ENCODE peak calls at places on chromosomes 3 and 15, in four cellular contexts. One of them, this sample, is unnamed.

GRCh38 chr15:50166216-50166615 is 15.8 kb upstream of the SLC27A2 start:
- DNase-seq in fibroblast of lung: peak; percentile 88
- DNase-seq in HepG2: no peak
- DNase-seq in PC-3: no peak
- DNase-seq in this sample: peak; percentile 85

GRCh38 chr15:28021281-28022039 is 77.7 kb downstream of the OCA2 start:
- DNase-seq in fibroblast of lung: peak; percentile 86
- DNase-seq in HepG2: peak; percentile 83
- DNase-seq in PC-3: peak; percentile 69
- DNase-seq in this sample: peak; percentile 33

GRCh38 chr15:71276355-71276665 is 161.0 kb downstream of the THSD4 start:
- DNase-seq in HepG2: no peak
- DNase-seq in PC-3: peak; percentile 85
- DNase-seq in fibroblast of lung: no peak
- DNase-seq in this sample: no peak

GRCh38 chr3:51330046-51330445 is 55.0 kb upstream of the MANF start:
- DNase-seq in PC-3: no peak
- DNase-seq in fibroblast of lung: no peak
- DNase-seq in HepG2: no peak
- DNase-seq in this sample: no peak

GRCh38 chr3:152554980-152555379 is 280.0 kb upstream of the P2RY1 start:
- DNase-seq in fibroblast of lung: peak; percentile 23
- DNase-seq in HepG2: no peak
- DNase-seq in PC-3: no peak
- DNase-seq in this sample: peak; percentile 73

GRCh38 chr15:61266916-61267315 is 37.8 kb upstream of the RORA start:
- DNase-seq in HepG2: no peak
- DNase-seq in fibroblast of lung: no peak
- DNase-seq in PC-3: no peak
- DNase-seq in this sample: no peak

GRCh38 chr3:46383946-46384330 is 13.2 kb downstream of the CCR5 start:
- DNase-seq in fibroblast of lung: no peak
- DNase-seq in PC-3: peak; percentile 40
- DNase-seq in HepG2: no peak
- DNase-seq in this sample: no peak

GRCh38 chr3:133488785-133489367 is 84.6 kb upstream of the CDV3 start:
- DNase-seq in HepG2: peak; percentile 44
- DNase-seq in fibroblast of lung: peak; percentile 76
- DNase-seq in PC-3: peak; percentile 42
- DNase-seq in this sample: peak; percentile 64

GRCh38 chr3:126208182-126208581 is 27.8 kb upstream of the ALDH1L1 start:
- DNase-seq in fibroblast of lung: no peak
- DNase-seq in PC-3: no peak
- DNase-seq in HepG2: no peak
- DNase-seq in this sample: no peak

GRCh38 chr3:149174901-149175300 is 45.5 kb downstream of the HPS3 start:
- DNase-seq in PC-3: peak; percentile 22
- DNase-seq in fibroblast of lung: peak; percentile 81
- DNase-seq in HepG2: no peak
- DNase-seq in this sample: peak; percentile 4

GRCh38 chr3:49265987-49266386 is 11.0 kb downstream of the C3orf62 start:
- DNase-seq in PC-3: no peak
- DNase-seq in HepG2: no peak
- DNase-seq in fibroblast of lung: no peak
- DNase-seq in this sample: peak; percentile 17

DNA sequence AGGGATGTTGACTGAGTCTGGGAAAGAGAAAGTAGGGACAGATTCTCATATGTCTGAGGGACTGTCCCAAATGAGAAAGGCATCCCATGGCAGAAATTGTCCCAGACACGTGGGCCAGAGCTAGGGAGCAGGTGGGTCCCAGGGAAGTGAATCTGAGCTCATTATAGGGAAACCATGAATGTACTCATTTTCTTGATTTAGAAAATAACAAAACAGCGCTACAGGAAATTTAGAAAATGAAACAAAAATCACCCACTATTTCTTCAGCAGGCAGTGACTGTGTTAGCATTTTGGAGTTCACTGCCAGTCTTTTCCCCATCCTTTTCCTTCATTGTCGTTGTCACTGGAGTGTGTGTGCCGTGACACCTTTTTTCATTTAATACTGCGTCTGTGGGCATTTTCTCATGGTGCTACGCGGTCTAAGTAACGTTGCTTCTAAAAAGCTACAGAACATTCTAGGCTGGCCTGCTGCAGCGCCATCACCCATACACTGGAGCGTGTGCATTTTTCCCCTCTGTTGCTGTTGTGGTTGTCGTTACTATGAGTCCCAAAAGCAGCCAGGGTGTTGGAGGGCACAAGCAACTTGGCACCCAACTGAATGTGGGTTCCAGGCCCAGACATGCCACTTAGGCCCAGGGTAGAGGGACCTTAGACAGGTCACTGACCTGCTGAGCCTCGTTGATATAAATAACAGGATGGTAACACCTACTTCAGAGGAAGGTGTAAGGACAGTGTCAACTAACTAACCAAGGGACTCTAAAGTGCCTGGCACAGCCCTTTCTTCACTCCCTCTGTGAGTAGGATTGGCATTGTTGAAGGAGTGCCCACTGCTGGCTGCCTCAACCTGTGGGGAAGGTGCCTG is 3.2 kb downstream of the CSK start:
- DNase-seq in PC-3: no peak
- DNase-seq in HepG2: no peak
- DNase-seq in fibroblast of lung: no peak
- DNase-seq in this sample: no peak
- H3K4me1 ChIP-seq in PC-3: peaks cover 29% of the 10 kb centered on the region
- H3K4me1 ChIP-seq in HepG2: peaks cover 68% of the 10 kb centered on the region
- H3K4me1 ChIP-seq in fibroblast of lung: peaks cover 73% of the 10 kb centered on the region
- H3K4me1 ChIP-seq in this sample: peaks cover 33% of the 10 kb centered on the region

GRCh38 chr3:111539351-111540331 is 2.4 kb upstream of the CD96 start:
- DNase-seq in PC-3: peak; percentile 89
- DNase-seq in HepG2: peak; percentile 34
- DNase-seq in fibroblast of lung: peak; percentile 60
- DNase-seq in this sample: peak; percentile 72

GRCh38 chr3:111545349-111545748 is 3.4 kb downstream of the CD96 start:
- DNase-seq in fibroblast of lung: no peak
- DNase-seq in HepG2: no peak
- DNase-seq in PC-3: no peak
- DNase-seq in this sample: no peak

GRCh38 chr3:111541391-111541790 is 606 bp upstream of the CD96 start:
- DNase-seq in PC-3: no peak
- DNase-seq in HepG2: no peak
- DNase-seq in fibroblast of lung: no peak
- DNase-seq in this sample: no peak

GRCh38 chr3:111538687-111539086 is 3.3 kb upstream of the CD96 start:
- DNase-seq in PC-3: peak; percentile 89
- DNase-seq in fibroblast of lung: peak; percentile 78
- DNase-seq in HepG2: peak; percentile 13
- DNase-seq in this sample: peak; percentile 53

GRCh38 chr3:111541911-111542483 is at the start of gene CD96:
- DNase-seq in HepG2: no peak
- DNase-seq in fibroblast of lung: peak; percentile 63
- DNase-seq in PC-3: peak; percentile 31
- DNase-seq in this sample: peak; percentile 13
- H2AFZ ChIP-seq in HepG2: no peak within 1 kb of the TSS
- H2AFZ ChIP-seq in fibroblast of lung: no peak within 1 kb of the TSS
- H2AFZ ChIP-seq in PC-3: peak within 1 kb of the TSS; percentile 47
- H2AFZ ChIP-seq in this sample: peak within 1 kb of the TSS; percentile 41

GRCh38 chr3:128768471-128768870 is 42.5 kb downstream of the RAB7A start:
- DNase-seq in fibroblast of lung: no peak
- DNase-seq in PC-3: no peak
- DNase-seq in HepG2: no peak
- DNase-seq in this sample: no peak
- H3K4me1 ChIP-seq in fibroblast of lung: no peaks in the 10 kb centered on the region
- H3K4me1 ChIP-seq in PC-3: no peaks in the 10 kb centered on the region
- H3K4me1 ChIP-seq in HepG2: peaks cover 18% of the 10 kb centered on the region
- H3K4me1 ChIP-seq in this sample: no peaks in the 10 kb centered on the region

DNA sequence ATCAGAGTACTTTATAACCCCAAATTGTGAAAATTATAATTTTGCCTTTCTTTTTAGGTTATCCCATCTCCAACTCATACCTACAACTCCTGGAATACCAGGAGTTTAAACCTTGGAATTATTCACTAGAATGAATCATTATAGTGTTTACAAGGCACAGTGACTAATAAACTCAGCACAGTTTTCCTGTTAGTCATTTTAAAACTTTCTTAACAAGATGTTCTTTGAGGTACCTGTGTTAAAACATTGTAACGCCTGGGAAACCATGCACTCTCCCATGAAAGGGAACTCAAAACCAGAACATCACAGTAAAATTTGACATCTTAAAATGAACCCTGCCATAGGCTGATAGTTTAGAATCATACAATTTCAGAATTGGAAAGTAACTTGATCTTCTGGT is 132.4 kb upstream of the OSTN start:
- DNase-seq in PC-3: peak; percentile 92
- DNase-seq in HepG2: no peak
- DNase-seq in fibroblast of lung: peak; percentile 79
- DNase-seq in this sample: peak; percentile 81
- H2AFZ ChIP-seq in PC-3: peak overlapping the region; percentile 42
- H2AFZ ChIP-seq in HepG2: no peak overlapping the region
- H2AFZ ChIP-seq in fibroblast of lung: no peak overlapping the region
- H2AFZ ChIP-seq in this sample: no peak overlapping the region

DNA sequence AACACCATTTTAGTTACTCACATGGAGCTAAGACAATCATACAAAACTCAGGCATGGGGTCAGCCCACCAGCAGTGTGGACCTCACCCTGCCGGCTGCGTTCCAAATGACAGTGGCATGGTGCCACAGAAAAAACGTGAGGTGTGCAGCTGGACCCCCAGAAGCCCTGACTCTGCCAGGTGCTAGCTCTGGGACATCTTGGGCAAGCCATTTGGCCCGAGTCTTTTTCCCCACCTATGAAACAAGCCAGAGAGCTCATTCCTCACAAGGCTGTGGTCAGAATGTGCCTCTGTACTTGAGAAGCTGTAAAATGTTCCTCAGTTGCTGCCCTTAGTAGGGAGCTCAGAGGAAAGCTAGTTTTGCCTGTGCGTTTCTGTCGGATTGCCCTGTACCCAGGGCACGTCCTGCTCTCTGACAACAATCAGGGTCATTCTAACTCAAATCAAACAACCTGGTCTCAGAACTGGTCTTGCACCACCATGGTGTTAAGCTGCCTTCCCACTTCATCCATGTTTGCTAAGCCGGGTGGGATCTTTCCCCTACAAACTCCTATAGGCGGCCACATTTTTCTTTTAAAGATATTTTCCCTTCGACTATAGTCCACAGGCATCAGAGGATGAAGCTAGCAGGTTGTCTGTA is 44.9 kb downstream of the LIPC start:
- DNase-seq in HepG2: peak; percentile 75
- DNase-seq in PC-3: no peak
- DNase-seq in fibroblast of lung: peak; percentile 34
- DNase-seq in this sample: no peak
- H3K4me1 ChIP-seq in HepG2: peaks cover 77% of the 10 kb centered on the region
- H3K4me1 ChIP-seq in PC-3: peaks cover 17% of the 10 kb centered on the region
- H3K4me1 ChIP-seq in fibroblast of lung: peaks cover 11% of the 10 kb centered on the region
- H3K4me1 ChIP-seq in this sample: peaks cover 43% of the 10 kb centered on the region

GRCh38 chr3:98551754-98552153 is 20.0 kb downstream of the GPR15 start:
- DNase-seq in PC-3: no peak
- DNase-seq in HepG2: no peak
- DNase-seq in fibroblast of lung: no peak
- DNase-seq in this sample: no peak
- H2AFZ ChIP-seq in PC-3: no peak overlapping the region
- H2AFZ ChIP-seq in HepG2: no peak overlapping the region
- H2AFZ ChIP-seq in fibroblast of lung: no peak overlapping the region
- H2AFZ ChIP-seq in this sample: no peak overlapping the region

DNA sequence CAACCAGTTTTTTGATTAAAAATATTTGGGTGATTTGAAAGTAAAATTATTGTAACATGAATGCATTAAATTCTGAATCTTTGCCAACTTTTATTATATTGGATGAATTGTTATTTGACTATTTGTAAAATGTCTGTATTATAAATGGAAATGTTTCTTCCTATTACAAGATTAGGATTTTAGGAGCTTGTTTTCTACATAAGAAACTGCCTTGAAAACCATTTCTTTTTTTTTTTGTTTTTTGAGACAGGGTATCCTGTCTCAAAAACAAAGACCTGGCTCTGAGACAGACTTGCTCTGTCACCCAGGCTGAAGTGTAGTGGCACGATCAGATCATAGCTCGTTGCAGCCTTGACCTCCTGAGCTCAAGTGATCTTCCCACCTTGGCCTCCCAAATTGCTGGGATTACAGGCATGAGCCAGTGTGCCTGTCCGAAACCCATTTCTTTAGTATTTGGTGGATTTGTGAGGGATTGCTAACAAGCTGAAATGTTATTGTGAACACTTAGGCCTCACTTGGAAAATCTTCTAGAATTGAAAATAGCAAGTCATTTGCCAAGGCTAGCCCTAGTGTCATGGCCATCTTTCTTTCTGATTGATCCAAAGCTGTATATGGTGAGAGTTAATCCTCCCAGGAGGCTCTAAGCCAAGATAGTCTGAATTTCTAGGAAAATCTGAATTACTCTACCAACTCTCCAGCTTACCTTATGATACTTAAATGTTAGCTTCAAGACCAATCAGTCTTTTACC is 100.3 kb downstream of the FNDC3B start:
- DNase-seq in fibroblast of lung: no peak
- DNase-seq in HepG2: no peak
- DNase-seq in PC-3: no peak
- DNase-seq in this sample: no peak
- H3K4me1 ChIP-seq in fibroblast of lung: peaks cover 33% of the 10 kb centered on the region
- H3K4me1 ChIP-seq in HepG2: peaks cover 94% of the 10 kb centered on the region
- H3K4me1 ChIP-seq in PC-3: peaks cover 85% of the 10 kb centered on the region
- H3K4me1 ChIP-seq in this sample: peaks cover 84% of the 10 kb centered on the region

This sample was measured in GM23248.